ENCODE peak calls at places on chromosomes 7 and 10, in five cellular contexts. J is AG09309, C is AG04449, Q is colonic mucosa, X is PC-3. L is an unnamed sample.

GRCh38 chr10:60446855-60447254 is 57.2 kb upstream of the ANK3 start:
- DNase-seq in J (no peak), C (no peak), Q (no peak), X (peak), L (no peak)

GRCh38 chr7:74269757-74270277 is 15.6 kb upstream of the RFC2 start:
- DNase-seq in J (no peak), C (no peak), Q (peak), X (peak), L (peak)

GRCh38 chr7:100208911-100209408 is 10.8 kb upstream of the PVRIG start:
- DNase-seq in J (no peak), C (no peak), Q (no peak), X (no peak), L (no peak)

GRCh38 chr10:59265140-59265539 is 88.7 kb downstream of the PHYHIPL start:
- DNase-seq in J (no peak), C (no peak), Q (no peak), X (no peak), L (no peak)

GRCh38 chr7:19488056-19488455 is 220.8 kb downstream of the POLR1F start:
- DNase-seq in J (no peak), C (no peak), Q (no peak), X (no peak), L (no peak)

GRCh38 chr7:133021196-133021595 is 60.7 kb downstream of the CHCHD3 start:
- DNase-seq in J (no peak), C (no peak), Q (no peak), X (no peak), L (no peak)

GRCh38 chr7:6437251-6437650 is 10.5 kb downstream of the DAGLB start:
- DNase-seq in J (no peak), C (no peak), Q (no peak), X (peak), L (no peak)

GRCh38 chr10:116324227-116324950 is at the start of gene CCDC172:
- DNase-seq in J (no peak), C (no peak), Q (no peak), X (no peak), L (no peak)

GRCh38 chr7:28163955-28164354 is 16.6 kb downstream of the JAZF1 start:
- DNase-seq in J (peak), C (peak), Q (no peak), X (no peak), L (no peak)

GRCh38 chr7:521221-522070 is 1.8 kb upstream of the PDGFA start:
- DNase-seq in J (no peak), C (no peak), Q (no peak), X (peak), L (no peak)

GRCh38 chr10:110641256-110641655 is 2.9 kb upstream of the RBM20 start:
- DNase-seq in J (no peak), C (no peak), Q (no peak), X (peak), L (no peak)

GRCh38 chr10:89518108-89518507 is 17.3 kb downstream of the SLC16A12 start:
- DNase-seq in J (no peak), C (no peak), Q (no peak), X (no peak), L (no peak)

GRCh38 chr10:43448742-43449141 is 11.8 kb downstream of the ZNF487 start:
- DNase-seq in J (no peak), C (no peak), Q (no peak), X (no peak), L (no peak)

GRCh38 chr7:158031820-158032424 is 555.7 kb downstream of the PTPRN2 start:
- DNase-seq in J (no peak), C (no peak), Q (no peak), X (no peak), L (no peak)

GRCh38 chr7:1050956-1051690 is 6.8 kb downstream of the GPR146 start:
- DNase-seq in J (no peak), C (no peak), Q (no peak), X (no peak), L (no peak)

GRCh38 chr7:131620673-131621609 is 64.5 kb upstream of the PODXL start:
- DNase-seq in J (no peak), C (no peak), Q (no peak), X (no peak), L (no peak)

GRCh38 chr7:28813238-28813962 is 144.7 kb downstream of the TRIL start:
- DNase-seq in J (no peak), C (no peak), Q (no peak), X (no peak), L (no peak)

GRCh38 chr10:60733826-60734225 is 44.5 kb upstream of the CDK1 start:
- DNase-seq in J (no peak), C (no peak), Q (no peak), X (peak), L (no peak)

GRCh38 chr10:112953760-112954159 is 3.7 kb downstream of the TCF7L2 start:
- DNase-seq in J (no peak), C (no peak), Q (no peak), X (peak), L (no peak)

GRCh38 chr7:91182819-91183405 is 81.3 kb upstream of the FZD1 start:
- DNase-seq in J (peak), C (peak), Q (no peak), X (peak), L (no peak)

GRCh38 chr7:131011437-131011752 is 277.4 kb upstream of the KLF14 start:
- DNase-seq in J (no peak), C (no peak), Q (no peak), X (no peak), L (no peak)

GRCh38 chr7:137716061-137716460 is 130.7 kb downstream of the DGKI start:
- DNase-seq in J (no peak), C (no peak), Q (no peak), X (no peak), L (no peak)

GRCh38 chr7:109545686-109546085 is 976.0 kb downstream of the DNAJB9 start:
- DNase-seq in J (no peak), C (no peak), Q (no peak), X (no peak), L (no peak)

GRCh38 chr10:103786020-103786419 is 69.4 kb downstream of the SH3PXD2A start:
- DNase-seq in J (no peak), C (no peak), Q (no peak), X (no peak), L (no peak)

GRCh38 chr7:6533893-6534804 is 17.1 kb downstream of the GRID2IP start:
- DNase-seq in J (no peak), C (no peak), Q (no peak), X (no peak), L (no peak)

GRCh38 chr7:94060772-94061171 is 56.6 kb upstream of the BET1 start:
- DNase-seq in J (no peak), C (no peak), Q (no peak), X (peak), L (no peak)

GRCh38 chr7:126394406-126394805 is 858.3 kb downstream of the GRM8 start:
- DNase-seq in J (no peak), C (no peak), Q (no peak), X (no peak), L (no peak)

GRCh38 chr7:130372402-130372801 is 7.9 kb upstream of the CPA1 start:
- DNase-seq in J (no peak), C (no peak), Q (no peak), X (no peak), L (no peak)

GRCh38 chr10:116974442-116975005 is 30.5 kb downstream of the SHTN1 start:
- DNase-seq in J (peak), C (peak), Q (no peak), X (peak), L (no peak)

GRCh38 chr7:32163141-32163806 is 93.1 kb upstream of the PDE1C start:
- DNase-seq in J (peak), C (peak), Q (peak), X (peak), L (peak)

GRCh38 chr10:88791924-88792323 is 10.6 kb upstream of the LIPM start:
- DNase-seq in J (no peak), C (no peak), Q (no peak), X (peak), L (no peak)

GRCh38 chr10:23345861-23346260 is 1.3 kb upstream of the C10orf67 start:
- DNase-seq in J (no peak), C (peak), Q (no peak), X (peak), L (no peak)

GRCh38 chr10:93390691-93391090 is 91.4 kb downstream of the MYOF start:
- DNase-seq in J (no peak), C (no peak), Q (no peak), X (no peak), L (no peak)

GRCh38 chr7:78768859-78769258 is 684.6 kb downstream of the MAGI2 start:
- DNase-seq in J (no peak), C (no peak), Q (no peak), X (no peak), L (no peak)

GRCh38 chr7:51045319-51046102 is 262.8 kb upstream of the GRB10 start:
- DNase-seq in J (peak), C (peak), Q (no peak), X (peak), L (no peak)

DNA sequence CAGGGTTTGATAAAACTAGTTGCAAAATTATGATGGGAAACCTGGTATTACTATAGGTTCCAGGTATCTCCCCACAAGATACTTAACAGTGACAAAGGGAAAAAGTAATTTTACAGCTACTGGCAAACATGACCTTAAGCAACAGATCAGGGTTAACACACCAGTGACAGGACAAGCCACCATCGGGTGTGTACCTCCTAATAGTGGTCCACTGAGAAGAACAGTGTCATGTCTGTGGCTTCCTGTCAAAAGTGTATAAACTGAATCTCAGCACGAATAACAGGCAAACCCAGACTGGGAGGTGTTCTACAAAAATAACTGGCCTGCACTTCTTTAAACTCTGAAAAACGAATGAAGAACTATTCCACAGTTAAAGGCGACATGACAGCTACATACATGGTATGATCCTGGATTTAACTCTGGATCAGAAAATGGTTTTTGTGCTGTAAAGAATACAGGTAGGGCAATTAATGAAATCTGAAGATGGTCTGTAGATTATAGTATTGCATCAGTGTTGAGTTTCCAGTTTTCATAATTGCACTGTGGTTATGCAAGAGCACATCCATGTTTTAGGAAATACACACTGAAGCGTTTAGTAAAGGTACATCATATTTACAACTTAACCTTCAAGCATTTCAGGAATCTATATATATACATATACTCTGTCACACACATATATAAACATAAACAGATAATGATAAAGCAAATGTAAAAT is 32.0 kb upstream of the ARMS2 start:
- DNase-seq in J (no peak), C (no peak), Q (no peak), X (no peak), L (no peak)
- TF ChIP-seq CTCF in J (no peak), C (no peak), Q (no peak), X (no peak), L (no peak)

GRCh38 chr7:55173671-55174070 is 154.9 kb downstream of the EGFR start:
- DNase-seq in J (no peak), C (no peak), Q (no peak), X (no peak), L (no peak)
- TF ChIP-seq CTCF in J (no peak), C (no peak), Q (no peak), X (peak), L (no peak)

DNA sequence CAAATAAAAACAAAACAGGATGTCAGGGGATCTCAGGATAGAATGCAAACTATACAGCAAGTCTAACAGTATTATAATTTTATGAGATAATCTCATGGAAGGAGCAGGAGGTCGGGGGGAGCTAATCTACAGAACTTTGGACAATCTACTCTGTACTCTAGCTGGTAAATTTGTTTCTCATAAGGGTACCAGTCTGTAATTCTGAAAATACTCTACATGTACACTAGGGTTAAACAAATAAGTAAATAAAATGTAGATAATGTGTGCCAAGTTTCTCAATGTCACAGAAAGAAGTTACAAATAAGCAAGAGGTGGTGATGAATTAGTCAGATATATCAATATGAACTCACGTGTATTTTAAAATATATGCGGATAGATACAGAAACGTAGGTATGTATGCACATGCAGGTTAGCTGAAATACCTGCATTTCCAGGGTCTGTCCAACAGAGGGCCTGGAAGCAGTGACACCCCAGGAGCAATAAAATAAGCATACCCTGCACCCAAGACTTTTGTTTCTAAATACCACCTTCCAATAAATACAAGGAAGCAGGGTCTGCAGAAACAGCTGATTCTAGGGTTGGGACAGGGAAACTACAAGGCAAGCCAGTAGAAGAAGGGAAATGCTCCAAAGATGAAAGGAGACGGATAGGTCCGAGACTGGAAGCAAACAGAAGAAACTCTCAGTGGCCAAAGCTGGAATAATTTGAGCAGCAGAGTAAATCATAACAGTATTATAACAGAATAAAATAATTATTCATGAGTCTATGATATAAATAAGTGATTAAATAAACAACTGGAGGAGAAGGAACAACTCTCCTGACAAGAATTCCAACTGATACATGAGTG is 27.8 kb downstream of the EZH2 start:
- DNase-seq in J (no peak), C (no peak), Q (peak), X (peak), L (no peak)
- TF ChIP-seq CTCF in J (peak), C (peak), Q (peak), X (peak), L (peak)

GRCh38 chr7:120272261-120272895 is 597 bp upstream of the KCND2 start:
- DNase-seq in J (no peak), C (peak), Q (no peak), X (peak), L (no peak)
- TF ChIP-seq CTCF in J (peak), C (peak), Q (peak), X (peak), L (peak)

DNA sequence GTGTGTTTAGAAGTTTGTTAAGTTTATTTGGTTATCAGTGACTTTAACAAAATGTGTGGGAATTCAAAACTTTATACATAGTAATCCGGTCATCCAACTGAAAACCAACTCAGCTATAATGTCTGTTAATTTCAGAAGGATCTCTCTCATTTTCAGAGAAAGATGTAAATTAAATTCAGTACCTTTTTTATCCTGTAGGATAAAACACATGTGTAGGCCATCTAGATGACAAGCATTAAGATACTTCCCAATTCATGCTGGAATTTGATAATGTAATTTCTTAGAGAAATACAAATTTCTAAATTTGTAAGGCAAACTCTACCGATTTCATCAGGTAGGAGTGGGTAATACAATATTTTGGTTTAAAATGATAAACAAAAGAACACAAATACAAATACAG is 43.4 kb upstream of the STEAP4 start:
- DNase-seq in J (no peak), C (no peak), Q (no peak), X (no peak), L (no peak)
- TF ChIP-seq CTCF in J (no peak), C (no peak), Q (no peak), X (no peak), L (no peak)

GRCh38 chr7:20834656-20835055 is 48.0 kb upstream of the SP8 start:
- DNase-seq in J (no peak), C (no peak), Q (no peak), X (peak), L (no peak)
- TF ChIP-seq CTCF in J (no peak), C (no peak), Q (no peak), X (peak), L (peak)

GRCh38 chr10:101029520-101030309 is 1.2 kb downstream of the PDZD7 start:
- DNase-seq in J (no peak), C (no peak), Q (no peak), X (no peak), L (no peak)
- TF ChIP-seq CTCF in J (no peak), C (no peak), Q (no peak), X (no peak), L (no peak)

DNA sequence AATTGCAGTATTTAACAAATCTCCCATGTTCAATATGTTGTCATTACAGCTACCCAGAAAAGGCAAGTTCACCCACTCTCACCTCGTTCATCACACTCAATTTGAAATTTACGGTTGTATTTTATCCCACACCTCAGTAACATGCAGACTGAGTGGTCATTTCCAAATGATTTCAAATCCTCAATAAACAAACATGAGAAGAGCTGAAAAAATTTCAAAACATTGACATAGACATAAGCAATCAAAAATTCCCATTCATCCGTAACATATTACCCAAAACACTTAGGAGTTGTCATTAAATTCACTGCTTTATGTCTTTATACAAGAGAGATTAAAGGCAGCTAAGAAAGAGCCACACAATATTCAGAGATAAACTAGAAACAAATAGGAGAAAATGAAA is 61.7 kb upstream of the NEBL start:
- DNase-seq in J (no peak), C (no peak), Q (no peak), X (no peak), L (no peak)
- TF ChIP-seq CTCF in J (no peak), C (no peak), Q (no peak), X (no peak), L (no peak)

L was measured in RWPE2.